ENCODE peak calls at places on chromosomes 1 and 21, in seven cellular contexts. E is PC-9, F is GM23338, Y is HCT116, C is PC-3, G is fibroblast of lung, Q is GM23248. H is an unnamed sample.

GRCh38 chr1:22328331-22329170 is 123.1 kb upstream of the ZBTB40 start:
- DNase-seq in E (no peak), G (no peak), F (no peak), Q (no peak), Y (no peak), C (no peak), H (no peak)

GRCh38 chr1:5620418-5620817 is 371.8 kb downstream of the NPHP4 start:
- DNase-seq in C (no peak), G (no peak), Y (no peak), E (no peak), Q (no peak), F (no peak), H (no peak)

GRCh38 chr1:20164694-20165202 is 21.1 kb upstream of the UBXN10 start:
- DNase-seq in Q (peak; percentile 9), F (no peak), C (no peak), G (no peak), Y (no peak), E (no peak), H (no peak)

GRCh38 chr1:164755674-164756073 is 196.7 kb downstream of the PBX1 start:
- DNase-seq in G (no peak), Y (no peak), E (no peak), F (no peak), Q (no peak), C (no peak), H (no peak)

GRCh38 chr1:223331301-223331700 is 32.7 kb downstream of the SUSD4 start:
- DNase-seq in F (peak; percentile 17), C (no peak), E (no peak), Q (no peak), G (peak; percentile 70), Y (no peak), H (no peak)

GRCh38 chr1:10738125-10738746 is 58.2 kb downstream of the CASZ1 start:
- DNase-seq in Y (no peak), F (peak; percentile 49), G (no peak), Q (no peak), C (no peak), E (no peak), H (no peak)

GRCh38 chr21:37367301-37367757 is 756 bp downstream of the DYRK1A start:
- DNase-seq in F (no peak), E (peak; percentile 4), C (no peak), Y (no peak), G (no peak), Q (peak; percentile 71), H (no peak)

GRCh38 chr1:6245869-6246496 is 2.0 kb downstream of the HES3 start:
- DNase-seq in G (no peak), C (peak; percentile 69), Q (peak; percentile 48), Y (no peak), F (peak; percentile 94), E (peak; percentile 23), H (peak; percentile 15)

GRCh38 chr1:12088607-12089006 is 25.5 kb downstream of the TNFRSF8 start:
- DNase-seq in F (no peak), E (no peak), G (no peak), Y (no peak), C (no peak), Q (no peak), H (no peak)

GRCh38 chr1:54814571-54814970 is 13.4 kb upstream of the TTC22 start:
- DNase-seq in Q (no peak), G (no peak), Y (no peak), E (no peak), C (no peak), F (no peak), H (no peak)

GRCh38 chr1:200038645-200038986 is 11.1 kb downstream of the NR5A2 start:
- DNase-seq in F (peak; percentile 96), C (no peak), E (no peak), Q (no peak), G (no peak), Y (no peak), H (no peak)

GRCh38 chr1:200040516-200041138 is 13.1 kb downstream of the NR5A2 start:
- DNase-seq in G (no peak), E (no peak), F (peak; percentile 82), Q (no peak), Y (no peak), C (no peak), H (no peak)

GRCh38 chr1:200041337-200042118 is 14.0 kb downstream of the NR5A2 start:
- DNase-seq in Q (no peak), G (no peak), C (no peak), E (no peak), F (peak; percentile 74), Y (no peak), H (no peak)

GRCh38 chr1:200038987-200039848 is 11.7 kb downstream of the NR5A2 start:
- DNase-seq in E (peak; percentile 47), C (peak; percentile 71), Y (peak; percentile 10), Q (peak; percentile 64), F (peak; percentile 85), G (peak; percentile 15), H (peak; percentile 32)

GRCh38 chr1:200039849-200040479 is 12.5 kb downstream of the NR5A2 start:
- DNase-seq in Y (no peak), C (no peak), G (no peak), Q (no peak), F (peak; percentile 17), E (no peak), H (no peak)
- TF ChIP-seq EZH2 in Y (no peak), C (peak; percentile 64), G (peak; percentile 84), Q (peak; percentile 99), F (no peak), E (no peak), H (no peak)

GRCh38 chr1:1330366-1331067 is 563 bp upstream of the TAS1R3 start:
- DNase-seq in E (peak; percentile 73), C (no peak), G (no peak), F (no peak), Q (peak; percentile 68), Y (no peak), H (no peak)
- H2AFZ ChIP-seq in E (no peak overlapping the region), C (no peak overlapping the region), G (no peak overlapping the region), F (no peak overlapping the region), Q (no peak overlapping the region), Y (no peak overlapping the region), H (no peak overlapping the region)

GRCh38 chr1:59243978-59244377 is 52.9 kb upstream of the FGGY start:
- DNase-seq in Y (no peak), C (no peak), E (no peak), G (no peak), Q (no peak), F (no peak), H (no peak)
- TF ChIP-seq EZH2 in Y (no peak), C (no peak), E (no peak), G (no peak), Q (no peak), F (no peak), H (no peak)

GRCh38 chr1:23848673-23849616 is 19.1 kb downstream of the FUCA1 start:
- DNase-seq in E (no peak), Q (no peak), C (no peak), Y (no peak), F (no peak), G (no peak), H (no peak)

DNA sequence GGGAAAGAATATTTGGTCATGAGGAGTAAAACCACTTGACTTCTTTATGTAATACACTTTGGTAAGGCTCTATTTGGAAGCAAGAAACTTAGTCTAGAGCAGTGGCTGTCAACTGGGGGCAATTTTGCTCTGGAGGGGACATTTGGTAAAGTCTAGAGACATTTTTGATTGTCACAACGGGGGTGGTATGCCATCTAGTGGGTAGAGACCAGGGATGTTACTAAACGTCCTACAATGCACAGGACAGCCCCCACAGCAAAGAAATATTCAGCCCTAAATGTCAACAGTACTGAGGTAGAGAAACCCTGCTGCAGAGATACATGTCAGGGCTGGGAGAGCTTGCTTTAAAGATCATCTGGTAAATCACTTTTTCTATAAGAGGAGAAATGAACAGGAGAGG is 13.5 kb downstream of the FUCA1 start:
- DNase-seq in C (no peak), Q (peak; percentile 17), G (no peak), F (peak; percentile 10), Y (no peak), E (no peak), H (no peak)
- H2AFZ ChIP-seq in C (no peak overlapping the region), Q (no peak overlapping the region), G (no peak overlapping the region), F (no peak overlapping the region), Y (no peak overlapping the region), E (no peak overlapping the region), H (no peak overlapping the region)

DNA sequence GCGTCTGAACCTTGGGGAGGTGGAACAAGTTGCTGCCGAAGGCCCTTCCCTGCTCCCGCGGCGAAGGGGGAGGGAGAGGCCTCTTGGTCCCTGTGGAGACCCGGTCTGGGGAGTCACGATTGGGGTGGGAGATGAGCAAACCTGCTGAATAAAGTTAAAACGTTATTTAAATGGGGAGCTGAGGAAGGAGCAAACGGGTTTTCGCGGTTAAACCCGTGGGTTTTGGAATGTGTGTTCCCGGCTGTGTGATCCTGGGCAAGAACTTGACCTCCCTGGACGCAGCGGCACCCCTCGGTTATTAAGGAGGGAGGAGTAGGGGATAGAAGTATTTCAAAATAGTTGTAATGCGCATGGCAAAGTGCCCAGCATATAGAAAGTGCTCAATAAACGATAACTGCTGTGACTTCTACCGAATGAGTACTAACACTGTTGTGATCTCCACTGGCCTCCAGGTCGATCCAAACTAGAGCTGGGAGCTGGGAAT is 3.4 kb downstream of the FAM110D start:
- DNase-seq in F (no peak), G (no peak), Q (no peak), Y (no peak), C (peak; percentile 13), E (no peak), H (peak; percentile 28)
- TF ChIP-seq EZH2 in F (peak; percentile 74), G (no peak), Q (no peak), Y (no peak), C (no peak), E (peak; percentile 31), H (no peak)

GRCh38 chr1:9442986-9443385 is 96.3 kb upstream of the SLC25A33 start:
- DNase-seq in C (no peak), F (no peak), G (no peak), Y (no peak), Q (no peak), E (no peak), H (no peak)

GRCh38 chr1:9440763-9441194 is 98.5 kb upstream of the SLC25A33 start:
- DNase-seq in G (no peak), C (no peak), F (no peak), Y (no peak), E (no peak), Q (no peak), H (no peak)

GRCh38 chr1:9444532-9444931 is 94.7 kb upstream of the SLC25A33 start:
- DNase-seq in Y (no peak), C (no peak), F (no peak), E (no peak), G (no peak), Q (no peak), H (peak; percentile 20)

GRCh38 chr1:9442266-9442846 is 96.9 kb upstream of the SLC25A33 start:
- DNase-seq in G (peak; percentile 80), F (no peak), Q (peak; percentile 25), E (no peak), C (no peak), Y (no peak), H (peak; percentile 27)

DNA sequence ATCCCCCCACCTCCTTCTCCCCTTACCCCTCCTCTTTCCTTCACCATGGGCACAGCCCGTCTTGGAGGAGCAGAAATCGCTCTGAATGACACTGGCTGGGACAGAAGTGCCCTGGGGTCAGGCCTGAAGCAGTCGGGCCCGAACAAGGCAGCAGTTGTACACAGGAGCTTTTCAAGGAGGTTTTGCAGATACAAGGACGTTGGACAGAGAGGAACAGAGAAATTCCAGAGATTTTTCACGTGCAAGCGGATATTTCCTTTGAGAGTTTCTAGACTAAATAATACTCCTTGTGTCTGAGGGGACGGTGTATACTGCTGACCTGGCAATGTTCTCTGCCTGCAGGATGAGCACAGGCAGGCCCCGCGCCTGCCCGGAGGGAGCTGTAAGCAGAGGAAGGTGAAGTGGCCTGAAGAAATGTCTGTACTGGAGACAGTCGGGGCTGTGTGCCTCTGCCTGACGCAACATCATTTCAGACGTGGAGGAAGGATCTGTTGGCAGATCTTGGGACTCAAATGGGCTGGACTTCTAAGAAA is 95.3 kb upstream of the SLC25A33 start:
- DNase-seq in C (no peak), G (peak; percentile 74), F (no peak), E (no peak), Y (no peak), Q (no peak), H (peak; percentile 84)
- H2AFZ ChIP-seq in C (no peak overlapping the region), G (no peak overlapping the region), F (peak overlapping the region; percentile 90), E (no peak overlapping the region), Y (no peak overlapping the region), Q (no peak overlapping the region), H (peak overlapping the region; percentile 87)